ENCODE peak calls at places on chromosomes 6 and 20, in four cellular contexts. J is astrocyte of the cerebellum; V is activated CD4-positive, alpha-beta T cell treated with anti-CD3 and anti-CD28 coated beads, Interleukin-2, amount 50 U/mL, for 1 hour; U is NCI-H2171. B is an unnamed sample.

GRCh38 chr20:58339741-58340140 is 30.2 kb downstream of the RAB22A start:
- DNase-seq in U (no peak), V (no peak), J (no peak), B (no peak)

GRCh38 chr20:31694842-31695593 is 27.6 kb downstream of the BCL2L1 start:
- DNase-seq in J (no peak), V (no peak), U (no peak), B (no peak)

GRCh38 chr6:53727748-53728147 is 62.2 kb upstream of the KLHL31 start:
- DNase-seq in U (no peak), V (no peak), J (no peak), B (no peak)

GRCh38 chr6:26571592-26572296 is 25.0 kb upstream of the ABT1 start:
- DNase-seq in J (peak), U (peak), V (no peak), B (peak)

GRCh38 chr6:13446371-13446770 is 41.0 kb downstream of the GFOD1 start:
- DNase-seq in U (no peak), J (no peak), V (no peak), B (no peak)

GRCh38 chr6:134701301-134701700 is 248.6 kb downstream of the ALDH8A1 start:
- DNase-seq in J (no peak), U (no peak), V (no peak), B (no peak)

GRCh38 chr6:112827793-112828192 is 480.7 kb downstream of the RFPL4B start:
- DNase-seq in U (no peak), J (no peak), V (no peak), B (peak)

GRCh38 chr6:14841901-14842421 is 403.9 kb upstream of the JARID2 start:
- DNase-seq in J (peak), V (no peak), U (no peak), B (no peak)

GRCh38 chr6:7249946-7250643 is 62.9 kb downstream of the SSR1 start:
- DNase-seq in V (no peak), U (no peak), J (no peak), B (no peak)

GRCh38 chr20:63682384-63683139 is 13.9 kb upstream of the TNFRSF6B start:
- DNase-seq in U (no peak), V (no peak), J (peak), B (no peak)

GRCh38 chr6:63635563-63636515 is at the start of gene PHF3:
- DNase-seq in U (peak), J (peak), V (peak), B (peak)

GRCh38 chr6:36073587-36073986 is 46.0 kb downstream of the MAPK14 start:
- DNase-seq in U (no peak), V (no peak), J (no peak), B (no peak)

GRCh38 chr20:39117486-39117885 is 155.3 kb downstream of the DHX35 start:
- DNase-seq in U (no peak), J (no peak), V (no peak), B (no peak)

GRCh38 chr20:56592817-56593216 is 36.3 kb upstream of the TFAP2C start:
- DNase-seq in U (no peak), J (no peak), V (no peak), B (no peak)

GRCh38 chr6:106844930-106845329 is 129.6 kb downstream of the CD24 start:
- DNase-seq in J (no peak), V (no peak), U (no peak), B (no peak)

GRCh38 chr20:23607497-23608245 is 2.0 kb upstream of the CST9 start:
- DNase-seq in J (no peak), V (no peak), U (no peak), B (no peak)

GRCh38 chr6:46510656-46511055 is 19.4 kb upstream of the RCAN2 start:
- DNase-seq in J (peak), V (no peak), U (no peak), B (peak)

GRCh38 chr20:32470025-32470861 is 112.1 kb downstream of the ASXL1 start:
- DNase-seq in U (no peak), J (no peak), V (peak), B (no peak)

GRCh38 chr20:9353180-9353915 is 161.0 kb upstream of the LAMP5 start:
- DNase-seq in U (no peak), V (no peak), J (no peak), B (peak)

GRCh38 chr6:47512872-47513271 is 35.3 kb downstream of the CD2AP start:
- DNase-seq in J (no peak), V (no peak), U (no peak), B (no peak)

GRCh38 chr6:148530394-148530923 is 187.8 kb downstream of the SASH1 start:
- DNase-seq in U (no peak), J (no peak), V (no peak), B (no peak)

GRCh38 chr20:21047981-21048380 is 58.2 kb downstream of the LINC00237 start:
- DNase-seq in V (no peak), J (no peak), U (no peak), B (no peak)

GRCh38 chr6:137056121-137056880 is 11.5 kb upstream of the IL20RA start:
- DNase-seq in V (no peak), U (no peak), J (no peak), B (no peak)

GRCh38 chr20:47296950-47297349 is 59.5 kb downstream of the ZMYND8 start:
- DNase-seq in U (no peak), J (no peak), V (no peak), B (peak)

GRCh38 chr20:44785768-44786167 is 24.6 kb downstream of the RIMS4 start:
- DNase-seq in V (no peak), J (no peak), U (peak), B (peak)

GRCh38 chr20:46631212-46631869 is 19.9 kb downstream of the SLC13A3 start:
- DNase-seq in V (no peak), U (no peak), J (no peak), B (no peak)

GRCh38 chr6:41937881-41938574 is 3.6 kb downstream of the CCND3 start:
- DNase-seq in J (no peak), V (peak), U (peak), B (no peak)

GRCh38 chr6:69820018-69820417 is 23.2 kb upstream of the LMBRD1 start:
- DNase-seq in J (no peak), U (no peak), V (no peak), B (no peak)

GRCh38 chr20:46010491-46011405 is 2.0 kb downstream of the MMP9 start:
- DNase-seq in V (peak), J (no peak), U (no peak), B (no peak)

GRCh38 chr20:59650418-59650817 is 46.1 kb downstream of the PHACTR3 start:
- DNase-seq in V (no peak), U (no peak), J (no peak), B (no peak)

GRCh38 chr6:50361641-50362331 is 312.1 kb upstream of the DEFB112 start:
- DNase-seq in V (no peak), J (no peak), U (no peak), B (no peak)

GRCh38 chr6:85468326-85468725 is 18.4 kb downstream of the NT5E start:
- DNase-seq in U (no peak), V (no peak), J (no peak), B (no peak)

GRCh38 chr6:150325093-150325772 is 43.6 kb upstream of the IYD start:
- DNase-seq in J (no peak), V (no peak), U (peak), B (no peak)

GRCh38 chr6:142569676-142570075 is 267.9 kb downstream of the ADGRG6 start:
- DNase-seq in J (no peak), U (no peak), V (no peak), B (no peak)

GRCh38 chr6:73290435-73290834 is 27.4 kb upstream of the KHDC1 start:
- DNase-seq in V (no peak), U (no peak), J (no peak), B (no peak)

GRCh38 chr6:122530440-122531046 is 58.9 kb upstream of the SERINC1 start:
- DNase-seq in V (peak), J (peak), U (peak), B (peak)

GRCh38 chr6:135163440-135163738 is 17.7 kb upstream of the MYB start:
- DNase-seq in J (no peak), U (no peak), V (peak), B (no peak)

GRCh38 chr20:58712116-58712822 is 19.7 kb downstream of the NPEPL1 start:
- DNase-seq in J (no peak), V (no peak), U (no peak), B (no peak)

GRCh38 chr6:117840541-117840983 is 66.5 kb upstream of the SLC35F1 start:
- DNase-seq in U (peak), V (no peak), J (peak), B (no peak)

B was measured in testis.